ENCODE peak calls at places on chromosomes 13 and 19, in five cellular contexts. Y is mucosa of descending colon, I is cardiac fibroblast, O is stomach, B is endodermal cell. L is an unnamed sample.

GRCh38 chr13:106530907-106531520 is 4.4 kb downstream of the EFNB2 start:
- DNase-seq in Y (no peak), I (no peak), O (no peak), B (no peak), L (peak)

GRCh38 chr13:35995136-35995535 is 136.0 kb downstream of the DCLK1 start:
- DNase-seq in Y (no peak), I (peak), O (no peak), B (no peak), L (no peak)

GRCh38 chr19:8456064-8456463 is 11.3 kb downstream of the HNRNPM start:
- DNase-seq in Y (no peak), I (no peak), O (no peak), B (peak), L (no peak)

GRCh38 chr13:50222569-50223332 is 207.5 kb downstream of the KCNRG start:
- DNase-seq in Y (peak), I (peak), O (peak), B (no peak), L (peak)

GRCh38 chr19:56995298-56995697 is 124.5 kb upstream of the USP29 start:
- DNase-seq in Y (no peak), I (no peak), O (no peak), B (no peak), L (no peak)

GRCh38 chr19:29366757-29367156 is 153.8 kb upstream of the UQCRFS1 start:
- DNase-seq in Y (no peak), I (no peak), O (no peak), B (peak), L (no peak)

GRCh38 chr19:16027528-16027927 is 48.8 kb upstream of the TPM4 start:
- DNase-seq in Y (no peak), I (no peak), O (no peak), B (no peak), L (no peak)

GRCh38 chr19:17125728-17126677 is 50.4 kb downstream of the MYO9B start:
- DNase-seq in Y (peak), I (peak), O (peak), B (no peak), L (peak)

GRCh38 chr13:114078501-114079451 is 53.6 kb downstream of the RASA3 start:
- DNase-seq in Y (peak), I (peak), O (peak), B (peak), L (peak)

GRCh38 chr13:85651440-85651839 is 147.8 kb downstream of the SLITRK6 start:
- DNase-seq in Y (no peak), I (no peak), O (no peak), B (no peak), L (peak)

GRCh38 chr13:27403252-27403678 is 21.2 kb upstream of the GTF3A start:
- DNase-seq in Y (no peak), I (peak), O (no peak), B (no peak), L (peak)

GRCh38 chr19:49555600-49556411 is 24.6 kb downstream of the NOSIP start:
- DNase-seq in Y (peak), I (peak), O (peak), B (peak), L (peak)

GRCh38 chr19:53531457-53531856 is 6.5 kb upstream of the ZNF331 start:
- DNase-seq in Y (no peak), I (no peak), O (no peak), B (no peak), L (no peak)

GRCh38 chr19:19635313-19635702 is 7.3 kb upstream of the LPAR2 start:
- DNase-seq in Y (no peak), I (no peak), O (no peak), B (no peak), L (no peak)

GRCh38 chr19:56441206-56441792 is 35.8 kb downstream of the ZNF667 start:
- DNase-seq in Y (no peak), I (no peak), O (no peak), B (no peak), L (no peak)

GRCh38 chr13:27161980-27162379 is 9.6 kb downstream of the USP12 start:
- DNase-seq in Y (no peak), I (peak), O (no peak), B (no peak), L (no peak)

GRCh38 chr19:1668339-1669123 is 16.1 kb upstream of the TCF3 start:
- DNase-seq in Y (no peak), I (no peak), O (no peak), B (peak), L (peak)

GRCh38 chr19:1665565-1666047 is 13.2 kb upstream of the TCF3 start:
- DNase-seq in Y (no peak), I (no peak), O (no peak), B (no peak), L (no peak)

GRCh38 chr19:1663854-1664253 is 11.4 kb upstream of the TCF3 start:
- DNase-seq in Y (no peak), I (no peak), O (no peak), B (no peak), L (no peak)

GRCh38 chr19:1671716-1672037 is 19.3 kb upstream of the TCF3 start:
- DNase-seq in Y (no peak), I (no peak), O (no peak), B (no peak), L (no peak)

GRCh38 chr19:1668048-1668338 is 15.6 kb upstream of the TCF3 start:
- DNase-seq in Y (no peak), I (no peak), O (no peak), B (no peak), L (no peak)
- H3K4me3 ChIP-seq in Y (no peak), I (no peak), O (no peak), B (no peak), L (no peak)

GRCh38 chr19:40278361-40279045 is 6.6 kb downstream of the AKT2 start:
- DNase-seq in Y (no peak), I (no peak), O (no peak), B (no peak), L (peak)

GRCh38 chr19:40281381-40282208 is 3.5 kb downstream of the AKT2 start:
- DNase-seq in Y (no peak), I (peak), O (no peak), B (no peak), L (no peak)

GRCh38 chr19:40279120-40279551 is 6.0 kb downstream of the AKT2 start:
- DNase-seq in Y (peak), I (peak), O (no peak), B (no peak), L (peak)

GRCh38 chr19:40280608-40281221 is 4.4 kb downstream of the AKT2 start:
- DNase-seq in Y (peak), I (no peak), O (peak), B (peak), L (no peak)

GRCh38 chr19:40279761-40280607 is 5.2 kb downstream of the AKT2 start:
- DNase-seq in Y (no peak), I (no peak), O (no peak), B (no peak), L (peak)
- TF ChIP-seq CTCF in Y (no peak), I (no peak), O (no peak), B (no peak), L (no peak)

DNA sequence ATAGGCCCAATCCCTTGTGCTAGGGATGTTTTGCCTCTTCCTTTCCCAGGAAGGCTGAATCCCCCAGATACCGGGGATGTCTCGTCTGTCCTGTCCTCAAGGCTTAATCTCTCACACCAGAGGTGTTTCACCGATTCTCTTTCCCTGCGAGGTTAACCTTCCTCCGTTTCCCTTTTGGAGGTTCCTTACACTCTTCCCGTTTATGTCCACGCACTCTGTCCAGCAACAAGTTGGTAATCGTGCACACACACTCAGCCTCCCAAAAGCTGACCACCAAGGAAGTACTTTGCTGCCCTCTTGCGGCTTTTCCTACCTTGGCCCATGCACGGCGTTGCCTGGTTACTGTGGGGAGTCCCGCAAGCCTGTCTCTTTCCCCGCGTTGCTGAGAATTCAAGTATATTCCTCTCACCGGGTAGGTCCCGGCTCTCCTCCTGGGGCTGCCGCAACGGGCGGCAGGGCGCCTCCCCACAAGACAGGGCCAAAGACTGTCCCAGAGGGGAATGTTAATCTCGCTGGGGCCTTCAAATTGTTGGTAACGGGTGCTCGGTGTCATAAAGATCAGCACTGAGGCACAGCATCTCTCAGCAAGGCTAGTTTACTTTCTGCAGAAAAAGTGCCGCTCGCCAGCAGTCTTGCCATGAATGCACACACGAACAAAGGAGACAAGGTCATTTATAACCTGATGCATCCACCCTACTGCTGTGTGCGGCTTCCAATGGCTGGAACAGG is 36.7 kb upstream of the CD177 start:
- DNase-seq in Y (peak), I (peak), O (peak), B (peak), L (peak)
- H3K4me3 ChIP-seq in Y (no peak), I (no peak), O (no peak), B (peak), L (no peak)

GRCh38 chr19:46634656-46635218 is 1.3 kb downstream of the GNG8 start:
- DNase-seq in Y (no peak), I (no peak), O (no peak), B (peak), L (no peak)

GRCh38 chr19:46630806-46631205 is 5.2 kb downstream of the GNG8 start:
- DNase-seq in Y (no peak), I (no peak), O (no peak), B (no peak), L (no peak)

GRCh38 chr19:46634045-46634655 is 1.9 kb downstream of the GNG8 start:
- DNase-seq in Y (peak), I (peak), O (peak), B (peak), L (peak)

GRCh38 chr19:46631481-46631880 is 4.5 kb downstream of the GNG8 start:
- DNase-seq in Y (no peak), I (peak), O (no peak), B (no peak), L (peak)

GRCh38 chr19:46633130-46633529 is 2.9 kb downstream of the GNG8 start:
- DNase-seq in Y (no peak), I (no peak), O (no peak), B (no peak), L (no peak)
- TF ChIP-seq CTCF in Y (no peak), I (no peak), O (no peak), B (no peak), L (no peak)

GRCh38 chr19:2579678-2580280 is 103.9 kb downstream of the GADD45B start:
- DNase-seq in Y (no peak), I (no peak), O (no peak), B (peak), L (no peak)
- H3K4me3 ChIP-seq in Y (no peak), I (peak), O (peak), B (no peak), L (peak)

GRCh38 chr19:11154683-11155047 is 917 bp downstream of the SPC24 start:
- DNase-seq in Y (no peak), I (no peak), O (no peak), B (no peak), L (no peak)

GRCh38 chr19:11159598-11160001 is 4.0 kb upstream of the SPC24 start:
- DNase-seq in Y (no peak), I (no peak), O (no peak), B (no peak), L (peak)

GRCh38 chr19:11152318-11153062 is 3.1 kb downstream of the SPC24 start:
- DNase-seq in Y (peak), I (peak), O (peak), B (no peak), L (peak)

GRCh38 chr19:11151181-11151580 is 4.4 kb downstream of the SPC24 start:
- DNase-seq in Y (no peak), I (peak), O (no peak), B (no peak), L (peak)

DNA sequence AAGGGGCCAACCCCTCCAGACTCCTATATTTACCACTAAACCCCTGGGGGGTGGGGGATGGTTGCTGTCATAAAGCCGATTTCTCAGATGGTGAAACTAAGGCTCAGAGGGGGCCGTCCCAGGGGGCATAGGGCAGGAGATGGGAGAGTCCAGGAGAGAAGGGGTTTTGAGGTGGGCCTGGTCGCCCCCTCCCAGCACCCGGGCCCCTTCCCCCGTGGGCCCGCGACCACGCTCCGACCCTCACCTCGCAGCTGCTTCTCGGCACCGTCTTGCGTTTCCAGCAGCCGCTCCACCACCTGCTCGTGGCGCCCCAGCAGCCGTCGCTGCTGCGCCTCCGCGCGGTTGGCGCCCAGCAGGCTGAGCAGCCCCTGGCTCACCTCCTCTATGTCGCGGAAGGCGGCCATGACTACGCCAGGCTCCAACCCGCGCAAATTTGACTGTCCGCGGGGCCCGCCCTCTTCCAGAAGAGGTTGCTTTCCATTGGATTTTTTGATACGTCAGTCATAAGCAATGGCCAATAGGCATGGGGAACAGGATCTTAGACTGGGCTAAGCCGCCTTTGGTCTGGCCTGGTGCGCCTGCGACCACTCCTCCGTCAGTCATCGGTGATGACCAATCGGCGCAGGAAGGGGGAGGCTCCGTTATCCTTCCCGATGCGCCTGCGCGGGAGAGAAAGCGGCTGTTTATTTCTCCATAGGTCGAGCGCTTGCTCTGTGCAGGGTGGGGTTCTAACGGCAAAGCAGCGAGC is at the start of gene SPC24:
- DNase-seq in Y (peak), I (peak), O (peak), B (peak), L (peak)
- TF ChIP-seq CTCF in Y (no peak), I (no peak), O (no peak), B (peak), L (no peak)

GRCh38 chr19:4304509-4305252 is at the start of gene FSD1:
- DNase-seq in Y (no peak), I (peak), O (no peak), B (peak), L (peak)
- H3K4me3 ChIP-seq in Y (no peak), I (peak), O (peak), B (no peak), L (peak)

DNA sequence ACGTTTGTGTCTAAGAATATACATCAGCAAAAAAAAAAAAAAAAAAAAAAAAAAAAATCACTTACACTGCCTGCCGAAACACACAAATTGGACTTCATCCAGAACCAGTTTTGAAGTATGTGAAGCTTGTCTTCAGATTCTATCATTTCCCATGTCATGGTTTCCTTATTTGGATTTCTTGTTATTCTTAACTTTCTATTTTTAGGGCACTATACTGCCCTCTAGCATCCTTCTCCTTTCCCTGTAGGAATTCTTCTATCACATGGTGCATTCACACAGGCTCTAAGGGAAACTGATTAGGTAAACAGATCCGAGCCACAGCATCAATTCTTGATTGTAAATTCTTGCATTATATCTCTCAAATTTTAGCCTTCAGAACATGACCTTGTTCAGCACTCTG is 1507.5 kb downstream of the OLFM4 start:
- DNase-seq in Y (no peak), I (peak), O (no peak), B (no peak), L (no peak)
- TF ChIP-seq CTCF in Y (no peak), I (no peak), O (no peak), B (peak), L (no peak)